ENCODE peak calls at places on chromosome 13, in four cellular contexts. One of them, this sample, is unnamed.

GRCh38 chr13:31850041-31850440 is 110.7 kb downstream of the RXFP2 start:
- DNase-seq in RWPE2: no peak
- DNase-seq in activated CD4-positive, CD25-positive, alpha-beta regulatory T cell: no peak
- DNase-seq in effector CD4-positive, alpha-beta T cell: no peak
- DNase-seq in this sample: no peak

GRCh38 chr13:75869981-75870380 is 233.9 kb downstream of the LMO7 start:
- DNase-seq in RWPE2: no peak
- DNase-seq in activated CD4-positive, CD25-positive, alpha-beta regulatory T cell: no peak
- DNase-seq in effector CD4-positive, alpha-beta T cell: no peak
- DNase-seq in this sample: no peak

GRCh38 chr13:99433543-99434075 is 67.7 kb upstream of the TM9SF2 start:
- DNase-seq in RWPE2: no peak
- DNase-seq in activated CD4-positive, CD25-positive, alpha-beta regulatory T cell: no peak
- DNase-seq in effector CD4-positive, alpha-beta T cell: no peak
- DNase-seq in this sample: no peak

GRCh38 chr13:82758056-82758455 is 1124.2 kb downstream of the SLITRK1 start:
- DNase-seq in RWPE2: no peak
- DNase-seq in activated CD4-positive, CD25-positive, alpha-beta regulatory T cell: no peak
- DNase-seq in effector CD4-positive, alpha-beta T cell: no peak
- DNase-seq in this sample: peak; percentile 58

GRCh38 chr13:53110181-53110580 is 81.6 kb downstream of the OLFM4 start:
- DNase-seq in RWPE2: no peak
- DNase-seq in activated CD4-positive, CD25-positive, alpha-beta regulatory T cell: no peak
- DNase-seq in effector CD4-positive, alpha-beta T cell: no peak
- DNase-seq in this sample: no peak

GRCh38 chr13:32791545-32792172 is 205.4 kb downstream of the PDS5B start:
- DNase-seq in RWPE2: no peak
- DNase-seq in activated CD4-positive, CD25-positive, alpha-beta regulatory T cell: no peak
- DNase-seq in effector CD4-positive, alpha-beta T cell: no peak
- DNase-seq in this sample: peak; percentile 14

GRCh38 chr13:100508996-100509395 is 79.6 kb downstream of the GGACT start:
- DNase-seq in RWPE2: no peak
- DNase-seq in activated CD4-positive, CD25-positive, alpha-beta regulatory T cell: no peak
- DNase-seq in effector CD4-positive, alpha-beta T cell: no peak
- DNase-seq in this sample: no peak

GRCh38 chr13:31192306-31192705 is 7.5 kb upstream of the B3GLCT start:
- DNase-seq in RWPE2: no peak
- DNase-seq in activated CD4-positive, CD25-positive, alpha-beta regulatory T cell: no peak
- DNase-seq in effector CD4-positive, alpha-beta T cell: no peak
- DNase-seq in this sample: no peak

GRCh38 chr13:46339035-46339666 is 47.9 kb downstream of the RUBCNL start:
- DNase-seq in RWPE2: no peak
- DNase-seq in activated CD4-positive, CD25-positive, alpha-beta regulatory T cell: no peak
- DNase-seq in effector CD4-positive, alpha-beta T cell: no peak
- DNase-seq in this sample: peak; percentile 55

GRCh38 chr13:23500858-23501257 is 67.4 kb upstream of the SACS start:
- DNase-seq in RWPE2: no peak
- DNase-seq in activated CD4-positive, CD25-positive, alpha-beta regulatory T cell: no peak
- DNase-seq in effector CD4-positive, alpha-beta T cell: no peak
- DNase-seq in this sample: peak; percentile 8

GRCh38 chr13:51910508-51910907 is 48.7 kb downstream of the CCDC70 start:
- DNase-seq in RWPE2: no peak
- DNase-seq in activated CD4-positive, CD25-positive, alpha-beta regulatory T cell: no peak
- DNase-seq in effector CD4-positive, alpha-beta T cell: no peak
- DNase-seq in this sample: no peak

GRCh38 chr13:31399690-31400089 is 199.9 kb downstream of the B3GLCT start:
- DNase-seq in RWPE2: no peak
- DNase-seq in activated CD4-positive, CD25-positive, alpha-beta regulatory T cell: no peak
- DNase-seq in effector CD4-positive, alpha-beta T cell: no peak
- DNase-seq in this sample: no peak

GRCh38 chr13:96991072-96991471 is 3.2 kb downstream of the OXGR1 start:
- DNase-seq in RWPE2: no peak
- DNase-seq in activated CD4-positive, CD25-positive, alpha-beta regulatory T cell: no peak
- DNase-seq in effector CD4-positive, alpha-beta T cell: no peak
- DNase-seq in this sample: peak; percentile 14

GRCh38 chr13:113969311-113969972 is 4.4 kb downstream of the C13orf46 start:
- DNase-seq in RWPE2: peak; percentile 48
- DNase-seq in activated CD4-positive, CD25-positive, alpha-beta regulatory T cell: no peak
- DNase-seq in effector CD4-positive, alpha-beta T cell: no peak
- DNase-seq in this sample: no peak

GRCh38 chr13:74871671-74872070 is 610.3 kb downstream of the TBC1D4 start:
- DNase-seq in RWPE2: no peak
- DNase-seq in activated CD4-positive, CD25-positive, alpha-beta regulatory T cell: no peak
- DNase-seq in effector CD4-positive, alpha-beta T cell: no peak
- DNase-seq in this sample: no peak

GRCh38 chr13:99527346-99527745 is 26.1 kb downstream of the TM9SF2 start:
- DNase-seq in RWPE2: no peak
- DNase-seq in activated CD4-positive, CD25-positive, alpha-beta regulatory T cell: no peak
- DNase-seq in effector CD4-positive, alpha-beta T cell: no peak
- DNase-seq in this sample: no peak

GRCh38 chr13:37534181-37534580 is 64.4 kb downstream of the POSTN start:
- DNase-seq in RWPE2: no peak
- DNase-seq in activated CD4-positive, CD25-positive, alpha-beta regulatory T cell: no peak
- DNase-seq in effector CD4-positive, alpha-beta T cell: no peak
- DNase-seq in this sample: peak; percentile 75

GRCh38 chr13:39369161-39369890 is 233.7 kb downstream of the LHFPL6 start:
- DNase-seq in RWPE2: no peak
- DNase-seq in activated CD4-positive, CD25-positive, alpha-beta regulatory T cell: no peak
- DNase-seq in effector CD4-positive, alpha-beta T cell: no peak
- DNase-seq in this sample: no peak

This sample was measured in epithelial cell of esophagus.